ENCODE peak calls at places on chromosomes 7 and 10, in five cellular contexts. H is astrocyte, D is A549, G is cardiac muscle cell, K is mammary epithelial cell. M is an unnamed sample.

GRCh38 chr7:150986556-150986955 is 4.3 kb upstream of the NOS3 start:
- DNase-seq in H (no peak), G (no peak), K (no peak), D (no peak), M (no peak)

GRCh38 chr10:127738512-127739424 is 1.8 kb downstream of the FOXI2 start:
- DNase-seq in H (no peak), D (no peak), G (no peak), K (peak; percentile 40), M (no peak)

GRCh38 chr7:20403356-20403755 is 72.7 kb downstream of the ITGB8 start:
- DNase-seq in D (no peak), G (peak; percentile 2), K (no peak), H (no peak), M (no peak)

GRCh38 chr7:1459930-1460756 is 873 bp upstream of the MICALL2 start:
- DNase-seq in H (no peak), G (no peak), D (no peak), K (peak; percentile 43), M (no peak)

GRCh38 chr7:65239707-65240352 is 133.8 kb upstream of the ZNF92 start:
- DNase-seq in K (peak; percentile 8), G (peak; percentile 69), D (peak; percentile 59), H (peak; percentile 14), M (peak; percentile 4)

GRCh38 chr10:132058111-132058745 is 7.5 kb upstream of the JAKMIP3 start:
- DNase-seq in D (no peak), K (no peak), H (no peak), G (no peak), M (no peak)

GRCh38 chr7:27921081-27921836 is 181.3 kb downstream of the TAX1BP1 start:
- DNase-seq in K (peak; percentile 56), G (peak; percentile 71), H (peak; percentile 69), D (peak; percentile 82), M (peak; percentile 96)

GRCh38 chr7:133293390-133294110 is 40.7 kb downstream of the EXOC4 start:
- DNase-seq in K (no peak), G (no peak), H (no peak), D (no peak), M (no peak)

GRCh38 chr7:55572378-55573233 is at the start of gene VOPP1:
- DNase-seq in G (peak; percentile 85), H (peak; percentile 57), D (peak; percentile 58), K (peak; percentile 54), M (no peak)

GRCh38 chr7:18849130-18849529 is 268.3 kb downstream of the TWIST1 start:
- DNase-seq in D (no peak), H (no peak), G (no peak), K (no peak), M (no peak)

GRCh38 chr10:23070819-23071218 is 24.6 kb upstream of the MSRB2 start:
- DNase-seq in D (no peak), G (no peak), K (no peak), H (no peak), M (no peak)

GRCh38 chr7:93594250-93594649 is 19.7 kb upstream of the CALCR start:
- DNase-seq in D (no peak), H (no peak), G (no peak), K (no peak), M (no peak)

GRCh38 chr10:118383063-118383689 is 41.1 kb upstream of the FAM204A start:
- DNase-seq in H (no peak), G (no peak), D (no peak), K (no peak), M (no peak)

GRCh38 chr7:69598081-69598486 is at the start of gene AUTS2:
- DNase-seq in D (peak; percentile 86), G (peak; percentile 96), K (peak; percentile 3), H (peak; percentile 78), M (peak; percentile 64)

GRCh38 chr7:106570948-106571418 is 90.0 kb downstream of the CCDC71L start:
- DNase-seq in H (no peak), G (no peak), K (no peak), D (no peak), M (no peak)
- H3K4me3 ChIP-seq in H (no peak overlapping the region), G (no peak overlapping the region), K (no peak overlapping the region), D (no peak overlapping the region), M (no peak overlapping the region)

GRCh38 chr10:79267449-79267848 is 79.8 kb upstream of the PPIF start:
- DNase-seq in G (no peak), H (no peak), D (no peak), K (no peak), M (no peak)
- TF ChIP-seq CTCF in G (no peak), H (no peak), D (no peak), K (no peak), M (peak; percentile 9)

GRCh38 chr7:47473499-47474210 is 108.3 kb downstream of the TNS3 start:
- DNase-seq in D (peak; percentile 55), G (no peak), K (no peak), H (no peak), M (no peak)

GRCh38 chr7:47472444-47473157 is 109.3 kb downstream of the TNS3 start:
- DNase-seq in D (no peak), H (no peak), K (no peak), G (no peak), M (no peak)

GRCh38 chr7:47470567-47471357 is 111.1 kb downstream of the TNS3 start:
- DNase-seq in D (peak; percentile 63), G (no peak), H (no peak), K (no peak), M (no peak)

GRCh38 chr7:47471358-47471703 is 110.6 kb downstream of the TNS3 start:
- DNase-seq in H (no peak), K (no peak), D (no peak), G (no peak), M (no peak)

GRCh38 chr7:47471831-47472230 is 110.1 kb downstream of the TNS3 start:
- DNase-seq in D (no peak), K (no peak), H (no peak), G (no peak), M (no peak)
- H3K4me3 ChIP-seq in D (no peak overlapping the region), K (no peak overlapping the region), H (no peak overlapping the region), G (no peak overlapping the region), M (no peak overlapping the region)

DNA sequence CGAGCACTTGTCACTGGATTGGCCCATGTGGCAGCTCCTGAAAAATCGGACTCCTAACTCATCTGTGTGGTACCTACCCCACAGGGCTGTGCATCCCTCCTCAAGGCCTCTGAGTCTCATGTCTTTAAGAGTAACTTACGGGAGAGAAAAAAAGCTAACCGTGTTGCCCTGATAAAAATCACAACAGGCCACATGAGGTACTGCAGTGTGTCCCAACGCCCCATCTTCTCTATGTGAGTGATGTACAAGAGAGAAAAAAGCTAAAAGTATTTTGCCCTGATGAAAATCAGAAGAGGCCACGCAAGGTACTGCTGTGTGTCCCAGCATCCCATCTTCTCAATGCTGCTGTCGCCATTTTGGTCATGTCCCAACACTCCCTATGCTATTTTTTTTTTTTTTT is 41.2 kb upstream of the ADRB1 start:
- DNase-seq in H (no peak), D (peak; percentile 15), G (no peak), K (no peak), M (no peak)
- TF ChIP-seq CTCF in H (peak; percentile 9), D (no peak), G (no peak), K (no peak), M (no peak)

GRCh38 chr7:106061301-106061979 is 50.7 kb downstream of the SYPL1 start:
- DNase-seq in K (no peak), H (no peak), D (no peak), G (no peak), M (no peak)
- H3K4me3 ChIP-seq in K (no peak overlapping the region), H (no peak overlapping the region), D (no peak overlapping the region), G (no peak overlapping the region), M (no peak overlapping the region)

DNA sequence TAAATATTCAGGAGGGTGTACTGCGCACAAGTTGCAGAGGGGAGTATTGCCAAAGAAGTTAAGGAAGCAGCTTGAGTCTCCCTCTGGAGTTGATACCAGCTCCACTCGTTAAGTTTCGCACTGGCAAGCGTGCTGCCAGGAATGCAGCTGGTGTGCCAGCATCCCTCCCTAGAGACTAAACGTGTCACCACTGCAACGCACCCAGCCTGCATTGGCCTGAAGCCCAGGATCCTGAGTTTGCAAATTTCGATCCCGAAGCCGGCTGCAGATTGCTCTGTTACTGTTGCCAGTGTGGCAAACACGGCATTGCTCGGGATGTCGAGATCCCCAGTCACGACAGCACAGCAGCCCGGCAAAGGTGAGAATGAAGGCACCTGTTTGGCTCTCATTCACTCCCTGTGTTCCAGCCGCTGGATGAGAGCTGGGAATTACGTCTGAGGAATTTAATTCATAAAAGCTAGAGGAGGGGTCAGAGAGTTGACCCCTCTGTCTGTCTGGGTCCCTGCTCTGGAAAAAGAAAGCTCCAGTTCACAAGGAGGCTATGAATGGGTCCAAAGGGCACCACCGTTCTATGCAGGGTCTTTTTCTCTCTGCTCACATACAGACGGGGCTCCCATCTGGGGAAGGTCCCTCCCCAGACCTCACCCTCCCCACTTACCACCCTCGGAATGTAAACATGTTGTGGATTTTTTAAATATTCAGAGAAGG is 61.0 kb downstream of the NRP1 start:
- DNase-seq in H (peak; percentile 94), K (peak; percentile 95), D (peak; percentile 98), G (peak; percentile 8), M (peak; percentile 88)
- TF ChIP-seq CTCF in H (no peak), K (peak; percentile 8), D (no peak), G (peak; percentile 35), M (peak; percentile 16)

DNA sequence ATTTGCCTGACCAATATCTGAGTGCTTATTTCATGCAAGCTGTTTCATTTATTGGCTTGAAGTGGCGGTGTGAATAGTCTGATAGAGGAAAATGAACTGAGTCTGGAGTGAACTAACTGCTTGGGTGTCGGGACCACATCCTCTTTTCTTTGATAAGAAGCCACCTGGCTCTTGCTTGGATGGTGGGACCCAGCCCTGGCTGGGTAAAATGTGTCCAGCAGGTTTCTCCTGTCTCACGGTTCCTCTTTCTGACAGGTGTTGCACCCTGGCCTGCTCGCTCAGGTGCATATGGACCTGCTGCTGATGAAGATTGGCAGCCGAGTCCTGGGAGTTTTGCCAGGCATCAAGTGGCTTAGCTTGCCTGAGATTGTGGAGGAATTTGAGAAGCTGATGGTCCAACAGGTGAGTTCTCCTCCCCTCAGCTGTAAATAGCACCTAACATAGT is 1.6 kb downstream of the ADCK2 start:
- DNase-seq in D (no peak), H (no peak), G (no peak), K (no peak), M (no peak)
- H3K4me3 ChIP-seq in D (no peak overlapping the region), H (no peak overlapping the region), G (no peak overlapping the region), K (no peak overlapping the region), M (no peak overlapping the region)

DNA sequence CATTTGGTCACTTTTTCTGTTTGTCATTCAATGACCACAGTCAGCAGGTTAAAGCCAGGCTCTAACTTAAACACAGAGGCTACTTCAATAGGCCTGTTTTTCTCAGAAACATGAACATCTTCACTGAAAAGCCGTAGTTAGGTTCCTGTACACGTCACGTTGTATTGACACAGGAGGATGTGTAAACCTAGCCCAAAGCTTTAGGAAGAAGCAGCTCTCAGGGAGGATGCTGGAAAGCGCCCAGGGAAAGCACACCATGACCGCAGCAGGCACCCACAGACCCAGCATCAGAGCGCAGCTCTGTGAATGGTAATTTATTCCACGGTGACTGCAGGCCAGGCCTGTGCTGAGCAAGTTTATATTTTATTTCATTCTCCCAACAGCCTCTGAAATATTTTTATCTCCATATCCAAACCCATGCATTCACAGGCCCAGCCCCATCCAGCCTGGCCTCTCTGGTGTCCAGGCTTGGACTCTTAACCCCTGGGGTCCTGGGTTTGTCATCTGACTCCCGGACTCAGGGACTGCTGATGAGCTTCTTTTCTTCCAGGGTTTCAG is 51.1 kb downstream of the ASB13 start:
- DNase-seq in D (peak; percentile 69), H (peak; percentile 16), G (no peak), K (no peak), M (no peak)
- TF ChIP-seq CTCF in D (no peak), H (no peak), G (no peak), K (no peak), M (no peak)

DNA sequence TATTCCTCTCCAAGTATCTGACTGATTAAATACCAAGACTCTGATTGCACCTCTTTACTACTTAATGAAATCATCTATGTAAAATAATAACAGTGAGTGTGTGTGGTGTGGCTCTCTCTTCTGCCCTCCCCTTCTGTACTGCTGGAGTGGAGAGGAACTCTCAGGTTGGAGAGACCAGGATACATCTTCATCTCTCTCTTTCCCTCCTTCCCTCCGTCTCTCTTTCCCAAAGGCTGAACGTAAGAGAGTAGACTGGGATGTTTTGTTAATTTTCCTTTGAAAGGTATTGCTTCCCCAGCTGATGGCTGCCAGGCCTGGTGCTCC is 272 bp upstream of the GJC3 start:
- DNase-seq in D (no peak), H (no peak), K (no peak), G (no peak), M (no peak)
- H3K4me3 ChIP-seq in D (no peak overlapping the region), H (peak overlapping the region; percentile 43), K (no peak overlapping the region), G (peak overlapping the region; percentile 15), M (no peak overlapping the region)

M was measured in retinal pigment epithelial cell.